ENCODE peak calls at places on chromosomes 12 and 14, in seven cellular contexts. P, G, A, T, C, R and Y are unnamed samples.

GRCh38 chr14:68544150-68544892 is 248.5 kb downstream of the ZFP36L1 start:
- DNase-seq in P (peak), G (peak), A (no peak), T (no peak), C (no peak), R (no peak), Y (no peak)

GRCh38 chr12:31835276-31835882 is 106.6 kb upstream of the AMN1 start:
- DNase-seq in P (no peak), G (no peak), A (no peak), T (no peak), C (no peak), R (no peak), Y (no peak)

GRCh38 chr14:91202234-91202974 is 42.1 kb downstream of the GPR68 start:
- DNase-seq in P (peak), G (peak), A (no peak), T (no peak), C (no peak), R (no peak), Y (no peak)

GRCh38 chr12:49051373-49051764 is 9.2 kb downstream of the KMT2D start:
- DNase-seq in P (no peak), G (no peak), A (no peak), T (no peak), C (no peak), R (no peak), Y (no peak)

GRCh38 chr12:96424601-96425000 is 24.4 kb upstream of the CDK17 start:
- DNase-seq in P (no peak), G (peak), A (no peak), T (no peak), C (no peak), R (no peak), Y (no peak)

GRCh38 chr14:101008631-101009336 is 105.3 kb upstream of the RTL1 start:
- DNase-seq in P (no peak), G (peak), A (no peak), T (no peak), C (no peak), R (no peak), Y (no peak)

GRCh38 chr14:30243805-30244204 is 315.2 kb upstream of the G2E3 start:
- DNase-seq in P (no peak), G (peak), A (no peak), T (no peak), C (no peak), R (no peak), Y (no peak)

GRCh38 chr14:30681752-30682355 is 59.7 kb downstream of the SCFD1 start:
- DNase-seq in P (no peak), G (no peak), A (peak), T (no peak), C (no peak), R (no peak), Y (no peak)

GRCh38 chr12:57370696-57371095 is 60.1 kb downstream of the R3HDM2 start:
- DNase-seq in P (no peak), G (peak), A (no peak), T (no peak), C (no peak), R (no peak), Y (no peak)

GRCh38 chr14:78135450-78135891 is 34.7 kb upstream of the NRXN3 start:
- DNase-seq in P (no peak), G (no peak), A (no peak), T (peak), C (no peak), R (no peak), Y (no peak)

GRCh38 chr12:91361864-91362263 is 179.2 kb upstream of the DCN start:
- DNase-seq in P (no peak), G (peak), A (peak), T (no peak), C (no peak), R (no peak), Y (no peak)

GRCh38 chr14:49339130-49339529 is 247.1 kb downstream of the RPS29 start:
- DNase-seq in P (no peak), G (no peak), A (no peak), T (no peak), C (no peak), R (no peak), Y (no peak)

GRCh38 chr12:89040146-89040964 is 311.9 kb downstream of the DUSP6 start:
- DNase-seq in P (no peak), G (no peak), A (no peak), T (no peak), C (no peak), R (no peak), Y (no peak)

GRCh38 chr12:101097829-101098580 is 112.0 kb downstream of the SLC5A8 start:
- DNase-seq in P (no peak), G (no peak), A (no peak), T (peak), C (no peak), R (no peak), Y (no peak)

GRCh38 chr12:124422570-124423523 is 128.0 kb downstream of the RFLNA start:
- DNase-seq in P (peak), G (peak), A (peak), T (peak), C (peak), R (no peak), Y (no peak)

GRCh38 chr12:69343357-69343756 is 4.8 kb upstream of the LYZ start:
- DNase-seq in P (no peak), G (no peak), A (no peak), T (no peak), C (no peak), R (no peak), Y (no peak)

GRCh38 chr12:67758119-67758873 is 109.8 kb downstream of the DYRK2 start:
- DNase-seq in P (no peak), G (no peak), A (no peak), T (no peak), C (no peak), R (no peak), Y (no peak)

GRCh38 chr12:92596388-92596787 is 106.4 kb upstream of the PLEKHG7 start:
- DNase-seq in P (no peak), G (no peak), A (no peak), T (no peak), C (no peak), R (no peak), Y (no peak)

GRCh38 chr12:101459642-101460346 is 15.3 kb upstream of the SPIC start:
- DNase-seq in P (no peak), G (peak), A (peak), T (no peak), C (no peak), R (no peak), Y (no peak)

GRCh38 chr12:124520258-124520657 is 47.2 kb downstream of the NCOR2 start:
- DNase-seq in P (no peak), G (no peak), A (no peak), T (no peak), C (peak), R (no peak), Y (no peak)

GRCh38 chr12:39392154-39392925 is 50.6 kb downstream of the KIF21A start:
- DNase-seq in P (no peak), G (no peak), A (no peak), T (no peak), C (no peak), R (no peak), Y (no peak)

GRCh38 chr14:54614296-54614695 is 47.4 kb downstream of the SAMD4A start:
- DNase-seq in P (no peak), G (no peak), A (no peak), T (no peak), C (no peak), R (no peak), Y (no peak)

GRCh38 chr14:36204674-36205073 is 28.2 kb upstream of the PTCSC3 start:
- DNase-seq in P (no peak), G (no peak), A (no peak), T (no peak), C (no peak), R (no peak), Y (no peak)

GRCh38 chr14:76773956-76774355 is 12.7 kb downstream of the VASH1 start:
- DNase-seq in P (peak), G (no peak), A (no peak), T (no peak), C (no peak), R (no peak), Y (no peak)

GRCh38 chr12:93901739-93902138 is 224.6 kb downstream of the CRADD start:
- DNase-seq in P (no peak), G (no peak), A (no peak), T (no peak), C (no peak), R (no peak), Y (no peak)
- TF ChIP-seq CTCF in P (no peak), G (no peak), A (no peak), T (no peak), C (no peak), R (no peak), Y (no peak)

GRCh38 chr14:56708704-56709103 is 101.6 kb downstream of the OTX2 start:
- DNase-seq in P (no peak), G (no peak), A (no peak), T (no peak), C (no peak), R (no peak), Y (no peak)

GRCh38 chr14:56703947-56704346 is 106.3 kb downstream of the OTX2 start:
- DNase-seq in P (no peak), G (no peak), A (no peak), T (no peak), C (no peak), R (no peak), Y (no peak)

DNA sequence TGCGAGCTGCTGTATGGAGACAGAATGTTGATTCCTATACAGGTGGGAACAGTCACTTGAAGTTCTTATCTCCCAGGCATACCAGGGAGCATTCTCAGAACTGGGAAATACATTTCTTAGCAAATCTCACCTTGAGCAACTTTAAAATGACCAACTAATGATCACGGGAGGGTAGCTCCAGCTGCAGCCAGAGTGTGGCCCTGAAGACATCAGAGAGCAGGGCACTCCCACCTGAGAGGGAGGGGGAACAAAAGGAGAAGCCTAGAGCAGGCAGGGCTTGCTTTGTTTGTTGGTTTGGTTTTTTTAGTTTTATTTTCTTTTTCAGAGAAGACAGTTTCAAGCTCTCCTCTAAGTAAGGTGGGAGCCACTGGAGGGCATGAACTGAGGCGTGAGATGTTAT is 101.1 kb downstream of the OTX2 start:
- DNase-seq in P (no peak), G (no peak), A (no peak), T (no peak), C (no peak), R (no peak), Y (no peak)
- TF ChIP-seq CTCF in P (no peak), G (no peak), A (no peak), T (no peak), C (no peak), R (no peak), Y (no peak)

GRCh38 chr12:1279050-1279449 is 288.0 kb downstream of the ERC1 start:
- DNase-seq in P (no peak), G (no peak), A (no peak), T (no peak), C (no peak), R (no peak), Y (no peak)
- TF ChIP-seq CTCF in P (no peak), G (peak), A (no peak), T (no peak), C (no peak), R (no peak), Y (peak)

GRCh38 chr14:55802986-55803431 is 223.0 kb downstream of the KTN1 start:
- DNase-seq in P (no peak), G (no peak), A (peak), T (peak), C (no peak), R (no peak), Y (no peak)
- TF ChIP-seq CTCF in P (no peak), G (no peak), A (peak), T (peak), C (no peak), R (no peak), Y (no peak)

GRCh38 chr14:59189281-59189821 is 884 bp downstream of the DAAM1 start:
- DNase-seq in P (peak), G (no peak), A (no peak), T (no peak), C (peak), R (no peak), Y (peak)
- TF ChIP-seq CTCF in P (no peak), G (peak), A (no peak), T (no peak), C (no peak), R (no peak), Y (no peak)